ENCODE peak calls at places on chromosome 9, in seven cellular contexts. N is foreskin keratinocyte, M is GM23338, E is Peyer's patch, O is transverse colon, Q is H1, D is lower lobe of right lung. A is an unnamed sample.

GRCh38 chr9:77451507-77451906 is 196.6 kb downstream of the GNA14 start:
- DNase-seq in N (no peak), M (no peak), E (no peak), O (no peak), Q (no peak), D (no peak), A (no peak)

GRCh38 chr9:91177081-91177480 is 184.6 kb downstream of the AUH start:
- DNase-seq in N (no peak), M (no peak), E (peak), O (peak), Q (no peak), D (no peak), A (no peak)

GRCh38 chr9:14400658-14400995 is 86.7 kb upstream of the NFIB start:
- DNase-seq in N (peak), M (peak), E (no peak), O (peak), Q (peak), D (no peak), A (peak)

GRCh38 chr9:137458194-137459146 is 664 bp downstream of the NSMF start:
- DNase-seq in N (no peak), M (peak), E (no peak), O (peak), Q (no peak), D (peak), A (peak)

GRCh38 chr9:138112090-138112748 is 234.6 kb downstream of the CACNA1B start:
- DNase-seq in N (no peak), M (no peak), E (peak), O (no peak), Q (no peak), D (no peak), A (no peak)

GRCh38 chr9:129108083-129108804 is 2.3 kb downstream of the CRAT start:
- DNase-seq in N (no peak), M (no peak), E (no peak), O (no peak), Q (no peak), D (no peak), A (no peak)

GRCh38 chr9:129834489-129835127 is 467 bp downstream of the C9orf78 start:
- DNase-seq in N (no peak), M (no peak), E (peak), O (peak), Q (no peak), D (no peak), A (peak)

GRCh38 chr9:27340876-27341540 is 44.1 kb upstream of the EQTN start:
- DNase-seq in N (peak), M (peak), E (no peak), O (no peak), Q (no peak), D (no peak), A (no peak)

GRCh38 chr9:94005272-94005901 is 50.2 kb upstream of the BARX1 start:
- DNase-seq in N (peak), M (no peak), E (no peak), O (peak), Q (no peak), D (no peak), A (peak)

GRCh38 chr9:135332979-135333748 is 146.4 kb upstream of the PPP1R26 start:
- DNase-seq in N (no peak), M (no peak), E (no peak), O (no peak), Q (no peak), D (no peak), A (no peak)

GRCh38 chr9:97059661-97060060 is 20.7 kb upstream of the CTSV start:
- DNase-seq in N (peak), M (no peak), E (no peak), O (no peak), Q (no peak), D (no peak), A (peak)

GRCh38 chr9:6873862-6874261 is 116.1 kb downstream of the KDM4C start:
- DNase-seq in N (no peak), M (no peak), E (no peak), O (no peak), Q (no peak), D (no peak), A (no peak)

GRCh38 chr9:25681270-25681669 is 3.0 kb upstream of the TUSC1 start:
- DNase-seq in N (peak), M (no peak), E (no peak), O (no peak), Q (no peak), D (no peak), A (no peak)

GRCh38 chr9:33310748-33311147 is 20.4 kb downstream of the NFX1 start:
- DNase-seq in N (no peak), M (no peak), E (no peak), O (no peak), Q (no peak), D (no peak), A (no peak)

GRCh38 chr9:2228132-2228531 is 213.0 kb downstream of the SMARCA2 start:
- DNase-seq in N (no peak), M (peak), E (peak), O (peak), Q (peak), D (peak), A (no peak)

GRCh38 chr9:135023389-135023788 is 64.1 kb upstream of the OLFM1 start:
- DNase-seq in N (peak), M (no peak), E (no peak), O (no peak), Q (no peak), D (no peak), A (peak)

GRCh38 chr9:120505186-120505585 is 74.8 kb downstream of the CDK5RAP2 start:
- DNase-seq in N (no peak), M (peak), E (no peak), O (no peak), Q (no peak), D (no peak), A (no peak)
- TF ChIP-seq CTCF in N (no peak), M (peak), E (no peak), O (no peak), Q (no peak), D (peak), A (no peak)

GRCh38 chr9:112348257-112348992 is 15.0 kb upstream of the PTBP3 start:
- DNase-seq in N (peak), M (peak), E (peak), O (peak), Q (no peak), D (peak), A (no peak)
- H3K27ac ChIP-seq in N (peak), M (peak), E (peak), O (peak), Q (no peak), D (no peak), A (no peak)

DNA sequence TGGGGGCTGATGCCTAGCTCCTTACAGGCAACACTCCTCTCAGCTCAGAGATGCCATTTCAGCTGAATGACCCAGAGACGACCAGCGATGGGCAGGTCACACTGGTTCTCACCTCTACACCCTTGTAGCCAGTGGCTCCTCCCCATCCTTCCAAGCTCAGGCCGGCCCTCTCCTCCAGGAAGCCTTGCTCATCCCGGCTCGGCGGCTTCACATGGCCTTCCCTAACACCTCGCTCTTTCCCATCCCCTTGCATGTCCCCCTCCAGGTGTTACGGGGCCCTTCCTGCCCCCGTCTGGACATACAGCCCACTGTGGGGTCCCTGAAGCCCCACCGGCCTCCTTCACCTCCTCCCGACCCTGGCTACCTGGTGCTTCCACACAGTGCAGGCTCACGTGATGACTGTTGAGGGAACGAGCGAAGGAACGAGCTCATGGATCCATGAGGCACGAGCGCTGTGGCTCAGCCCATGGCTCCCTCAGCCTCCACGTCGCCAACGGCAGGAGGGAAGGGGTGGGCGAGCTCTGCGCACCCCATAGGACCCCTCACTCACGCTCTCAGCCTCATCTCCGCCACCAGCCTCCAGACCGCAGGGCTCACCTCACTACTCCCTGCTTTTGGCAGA is 45.7 kb downstream of the SARDH start:
- DNase-seq in N (no peak), M (no peak), E (no peak), O (no peak), Q (no peak), D (no peak), A (no peak)
- TF ChIP-seq CTCF in N (no peak), M (no peak), E (no peak), O (no peak), Q (no peak), D (no peak), A (no peak)

DNA sequence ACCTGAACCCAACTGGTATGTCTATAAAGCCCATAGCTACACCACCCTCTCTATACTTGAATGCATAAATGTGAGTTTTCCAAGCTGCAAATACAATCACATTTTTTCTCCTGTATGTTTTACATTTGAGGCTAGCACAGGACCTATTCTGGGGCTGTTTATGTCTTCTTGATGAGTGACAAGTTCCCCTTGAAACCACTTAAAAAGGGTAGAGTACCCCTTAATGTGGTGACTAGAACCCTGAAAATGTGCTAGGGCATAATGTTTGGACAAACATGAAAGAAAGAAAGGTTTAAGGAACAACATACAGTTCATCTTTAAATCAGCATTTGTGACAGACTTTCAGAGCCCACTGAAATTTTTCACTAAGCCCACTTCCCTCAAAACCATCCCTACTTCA is 25.2 kb upstream of the GLIS3 start:
- DNase-seq in N (no peak), M (no peak), E (no peak), O (no peak), Q (no peak), D (no peak), A (no peak)
- H3K27ac ChIP-seq in N (no peak), M (no peak), E (no peak), O (no peak), Q (no peak), D (no peak), A (no peak)

GRCh38 chr9:115015018-115015635 is 84.7 kb upstream of the TNFSF8 start:
- DNase-seq in N (no peak), M (peak), E (no peak), O (peak), Q (peak), D (no peak), A (peak)
- TF ChIP-seq CTCF in N (peak), M (peak), E (no peak), O (peak), Q (peak), D (peak), A (peak)

GRCh38 chr9:128006360-128007024 is 25.7 kb upstream of the EEIG1 start:
- DNase-seq in N (peak), M (no peak), E (no peak), O (no peak), Q (no peak), D (no peak), A (peak)

GRCh38 chr9:128004011-128004604 is 23.3 kb upstream of the EEIG1 start:
- DNase-seq in N (no peak), M (no peak), E (no peak), O (no peak), Q (no peak), D (no peak), A (no peak)

GRCh38 chr9:128007566-128008138 is 26.9 kb upstream of the EEIG1 start:
- DNase-seq in N (peak), M (no peak), E (peak), O (peak), Q (no peak), D (peak), A (no peak)

GRCh38 chr9:128008171-128008570 is 27.4 kb upstream of the EEIG1 start:
- DNase-seq in N (no peak), M (no peak), E (no peak), O (no peak), Q (no peak), D (no peak), A (no peak)

DNA sequence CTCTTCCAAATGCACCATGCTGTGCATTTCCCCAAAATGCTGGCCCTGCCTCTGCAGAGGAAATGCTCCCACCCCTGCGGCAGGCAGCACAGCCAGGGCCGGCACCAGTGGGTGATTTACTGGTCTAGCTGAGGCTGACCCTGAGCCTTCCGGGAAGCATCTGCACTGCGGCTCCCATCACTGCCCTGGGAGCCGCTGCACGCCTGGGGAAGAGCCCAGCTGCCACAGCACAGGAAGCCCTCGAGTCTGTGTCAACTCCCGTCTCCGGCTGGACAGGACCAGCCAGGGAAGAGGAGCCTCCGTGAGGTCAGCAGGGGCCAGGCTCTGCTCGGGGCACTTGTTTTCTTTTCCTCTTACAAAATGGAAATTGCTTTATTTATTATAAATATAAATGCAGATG is 25.1 kb upstream of the EEIG1 start:
- DNase-seq in N (no peak), M (no peak), E (no peak), O (no peak), Q (no peak), D (no peak), A (no peak)
- H3K27ac ChIP-seq in N (no peak), M (no peak), E (peak), O (peak), Q (no peak), D (peak), A (no peak)

GRCh38 chr9:109652971-109653370 is 127.0 kb upstream of the PALM2AKAP2 start:
- DNase-seq in N (peak), M (peak), E (no peak), O (no peak), Q (no peak), D (no peak), A (peak)
- TF ChIP-seq CTCF in N (peak), M (peak), E (no peak), O (no peak), Q (peak), D (peak), A (peak)

GRCh38 chr9:82149647-82150046 is 161.1 kb downstream of the SPATA31D1 start:
- DNase-seq in N (no peak), M (no peak), E (no peak), O (no peak), Q (no peak), D (no peak), A (no peak)
- H3K27ac ChIP-seq in N (no peak), M (no peak), E (no peak), O (no peak), Q (no peak), D (no peak), A (no peak)

DNA sequence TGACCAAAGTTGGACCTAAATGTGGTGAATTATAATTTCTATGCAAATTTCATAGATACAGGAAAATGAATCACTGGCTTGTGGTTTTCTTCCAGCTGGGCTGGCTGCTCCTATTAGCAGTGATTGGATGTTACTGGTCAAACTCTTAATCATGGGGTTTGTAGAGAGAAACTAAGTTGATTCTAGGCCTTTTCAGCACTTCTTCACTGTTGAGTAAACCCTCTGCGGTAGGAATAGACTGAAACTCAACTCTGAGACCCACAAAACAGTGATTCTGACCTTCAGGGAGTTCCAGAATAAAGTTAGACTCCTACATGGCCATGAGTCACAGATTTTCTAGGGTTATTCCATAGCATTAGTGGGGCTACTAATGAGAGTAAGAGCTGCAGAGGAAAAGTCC is 47.9 kb upstream of the FKTN start:
- DNase-seq in N (peak), M (no peak), E (no peak), O (no peak), Q (no peak), D (no peak), A (peak)
- TF ChIP-seq CTCF in N (no peak), M (no peak), E (no peak), O (no peak), Q (no peak), D (no peak), A (no peak)

A was measured in RWPE1.